ENCODE peak calls at places on chromosomes 16 and 17, in four cellular contexts. One of them, this sample, is unnamed.

GRCh38 chr17:77419095-77419494 is 278.3 kb downstream of the SEC14L1 start:
- DNase-seq in H1: no peak
- DNase-seq in GM12878: no peak
- DNase-seq in K562: no peak
- DNase-seq in this sample: no peak

GRCh38 chr16:12729448-12729847 is 74.2 kb downstream of the CPPED1 start:
- DNase-seq in H1: no peak
- DNase-seq in GM12878: no peak
- DNase-seq in K562: no peak
- DNase-seq in this sample: no peak

GRCh38 chr16:58002411-58002790 is 1.2 kb downstream of the USB1 start:
- DNase-seq in H1: no peak
- DNase-seq in GM12878: no peak
- DNase-seq in K562: no peak
- DNase-seq in this sample: no peak

GRCh38 chr17:16258916-16259315 is 41.9 kb downstream of the PIGL start:
- DNase-seq in H1: no peak
- DNase-seq in GM12878: no peak
- DNase-seq in K562: no peak
- DNase-seq in this sample: no peak

GRCh38 chr17:43568506-43569082 is 22.5 kb upstream of the ETV4 start:
- DNase-seq in H1: no peak
- DNase-seq in GM12878: no peak
- DNase-seq in K562: no peak
- DNase-seq in this sample: no peak

GRCh38 chr16:56423584-56424403 is 1.6 kb downstream of the AMFR start:
- DNase-seq in H1: no peak
- DNase-seq in GM12878: peak; percentile 21
- DNase-seq in K562: peak; percentile 23
- DNase-seq in this sample: peak; percentile 39

GRCh38 chr17:4536259-4536741 is 18.9 kb downstream of the MYBBP1A start:
- DNase-seq in H1: peak; percentile 75
- DNase-seq in GM12878: no peak
- DNase-seq in K562: peak; percentile 68
- DNase-seq in this sample: no peak

GRCh38 chr16:78094166-78094565 is 5.3 kb upstream of the WWOX start:
- DNase-seq in H1: no peak
- DNase-seq in GM12878: no peak
- DNase-seq in K562: no peak
- DNase-seq in this sample: no peak

GRCh38 chr17:33871720-33872535 is 383.2 kb upstream of the CCL2 start:
- DNase-seq in H1: no peak
- DNase-seq in GM12878: no peak
- DNase-seq in K562: peak; percentile 90
- DNase-seq in this sample: no peak

GRCh38 chr17:69761767-69762321 is 313.2 kb upstream of the KCNJ16 start:
- DNase-seq in H1: no peak
- DNase-seq in GM12878: no peak
- DNase-seq in K562: no peak
- DNase-seq in this sample: peak; percentile 9

GRCh38 chr17:31095239-31096105 is 695 bp downstream of the NF1 start:
- DNase-seq in H1: peak; percentile 88
- DNase-seq in GM12878: no peak
- DNase-seq in K562: peak; percentile 34
- DNase-seq in this sample: peak; percentile 7

GRCh38 chr17:3794890-3795757 is 5.9 kb downstream of the ITGAE start:
- DNase-seq in H1: no peak
- DNase-seq in GM12878: no peak
- DNase-seq in K562: no peak
- DNase-seq in this sample: peak; percentile 78

GRCh38 chr17:56540791-56541190 is 52.7 kb upstream of the NOG start:
- DNase-seq in H1: no peak
- DNase-seq in GM12878: no peak
- DNase-seq in K562: no peak
- DNase-seq in this sample: no peak

GRCh38 chr17:57391076-57391825 is 134.9 kb downstream of the MSI2 start:
- DNase-seq in H1: no peak
- DNase-seq in GM12878: no peak
- DNase-seq in K562: no peak
- DNase-seq in this sample: no peak

GRCh38 chr17:78144146-78144719 is 2.0 kb upstream of the C17orf99 start:
- DNase-seq in H1: no peak
- DNase-seq in GM12878: no peak
- DNase-seq in K562: peak; percentile 59
- DNase-seq in this sample: no peak

GRCh38 chr17:1179635-1180433 is at the start of gene ABR:
- DNase-seq in H1: peak; percentile 82
- DNase-seq in GM12878: no peak
- DNase-seq in K562: peak; percentile 75
- DNase-seq in this sample: no peak

GRCh38 chr17:68428498-68429172 is 28.7 kb downstream of the WIPI1 start:
- DNase-seq in H1: no peak
- DNase-seq in GM12878: no peak
- DNase-seq in K562: no peak
- DNase-seq in this sample: no peak

GRCh38 chr17:10614536-10615155 is 42.5 kb downstream of the MYH3 start:
- DNase-seq in H1: peak; percentile 81
- DNase-seq in GM12878: no peak
- DNase-seq in K562: peak; percentile 41
- DNase-seq in this sample: peak; percentile 45

GRCh38 chr17:9788582-9788981 is 2.8 kb downstream of the DHRS7C start:
- DNase-seq in H1: no peak
- DNase-seq in GM12878: no peak
- DNase-seq in K562: no peak
- DNase-seq in this sample: no peak

GRCh38 chr17:51601622-51602261 is 341.4 kb downstream of the UTP18 start:
- DNase-seq in H1: no peak
- DNase-seq in GM12878: no peak
- DNase-seq in K562: no peak
- DNase-seq in this sample: no peak

GRCh38 chr17:1783834-1784611 is 22.2 kb downstream of the SERPINF1 start:
- DNase-seq in H1: no peak
- DNase-seq in GM12878: no peak
- DNase-seq in K562: peak; percentile 56
- DNase-seq in this sample: peak; percentile 67

GRCh38 chr16:14280541-14280940 is 209.4 kb downstream of the MRTFB start:
- DNase-seq in H1: no peak
- DNase-seq in GM12878: no peak
- DNase-seq in K562: no peak
- DNase-seq in this sample: no peak

GRCh38 chr16:85220125-85220839 is 108.0 kb upstream of the CIBAR2 start:
- DNase-seq in H1: no peak
- DNase-seq in GM12878: no peak
- DNase-seq in K562: no peak
- DNase-seq in this sample: peak; percentile 22

GRCh38 chr17:7184091-7184488 is 4.9 kb upstream of the ASGR1 start:
- DNase-seq in H1: no peak
- DNase-seq in GM12878: no peak
- DNase-seq in K562: no peak
- DNase-seq in this sample: peak; percentile 84

GRCh38 chr16:89602273-89602951 is 11.0 kb upstream of the DPEP1 start:
- DNase-seq in H1: peak; percentile 74
- DNase-seq in GM12878: no peak
- DNase-seq in K562: peak; percentile 47
- DNase-seq in this sample: no peak

GRCh38 chr16:22670551-22670970 is 143.4 kb upstream of the HS3ST2 start:
- DNase-seq in H1: peak; percentile 86
- DNase-seq in GM12878: no peak
- DNase-seq in K562: peak; percentile 97
- DNase-seq in this sample: peak; percentile 50

GRCh38 chr17:27535178-27535928 is 79.1 kb downstream of the KSR1 start:
- DNase-seq in H1: no peak
- DNase-seq in GM12878: no peak
- DNase-seq in K562: no peak
- DNase-seq in this sample: no peak

GRCh38 chr17:7095642-7096041 is 15.6 kb upstream of the CLEC10A start:
- DNase-seq in H1: no peak
- DNase-seq in GM12878: peak; percentile 54
- DNase-seq in K562: no peak
- DNase-seq in this sample: no peak

GRCh38 chr16:68350951-68351350 is 40.1 kb downstream of the PRMT7 start:
- DNase-seq in H1: no peak
- DNase-seq in GM12878: no peak
- DNase-seq in K562: no peak
- DNase-seq in this sample: no peak

GRCh38 chr17:69269174-69269998 is 40.8 kb upstream of the ABCA10 start:
- DNase-seq in H1: no peak
- DNase-seq in GM12878: no peak
- DNase-seq in K562: no peak
- DNase-seq in this sample: peak; percentile 34

GRCh38 chr16:19822534-19822933 is 62.1 kb downstream of the GPRC5B start:
- DNase-seq in H1: no peak
- DNase-seq in GM12878: no peak
- DNase-seq in K562: no peak
- DNase-seq in this sample: no peak

DNA sequence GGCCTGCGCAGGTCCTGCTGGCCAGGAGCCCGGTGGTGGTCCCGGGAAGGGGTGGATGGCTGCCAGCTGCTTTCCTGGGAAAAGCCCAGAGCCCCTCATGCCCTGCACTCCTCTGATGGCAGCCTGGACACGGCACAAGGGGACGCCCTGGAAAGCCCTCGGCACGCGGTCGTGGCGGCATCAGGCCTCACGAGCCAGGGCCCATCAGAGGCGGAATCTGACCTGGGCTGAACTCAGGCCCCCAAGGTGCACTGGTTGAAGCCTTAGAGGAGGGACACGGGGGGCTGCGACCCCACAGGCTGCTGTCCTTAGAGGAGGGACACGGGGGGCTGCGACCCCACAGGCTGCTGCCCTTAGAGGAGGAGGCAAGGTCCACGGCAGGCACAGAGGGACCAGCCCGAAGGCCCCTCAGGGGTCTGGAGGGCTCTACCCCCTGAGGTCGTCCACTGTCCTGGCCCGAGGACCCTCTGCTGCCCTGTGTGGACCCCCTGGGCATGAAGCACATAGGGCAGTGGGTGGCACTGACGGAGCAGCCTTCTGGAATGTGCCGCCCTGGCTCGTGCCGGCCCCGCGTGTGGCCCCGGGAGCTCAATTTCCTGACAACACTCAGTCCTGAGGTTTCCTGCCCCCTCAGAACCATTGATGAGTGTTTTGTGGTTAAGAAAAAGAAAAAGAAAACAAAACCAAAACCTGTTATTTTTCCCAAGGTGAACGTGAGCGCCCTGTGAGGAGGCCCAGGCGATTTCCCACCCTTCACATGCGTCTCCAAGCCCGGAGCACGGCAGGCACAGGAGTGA is 22.2 kb downstream of the SOX8 start:
- DNase-seq in H1: no peak
- DNase-seq in GM12878: no peak
- DNase-seq in K562: no peak
- DNase-seq in this sample: no peak
- TF ChIP-seq BRCA1 in H1: no peak
- TF ChIP-seq BRCA1 in GM12878: no peak
- TF ChIP-seq BRCA1 in K562: no peak
- TF ChIP-seq BRCA1 in this sample: no peak

DNA sequence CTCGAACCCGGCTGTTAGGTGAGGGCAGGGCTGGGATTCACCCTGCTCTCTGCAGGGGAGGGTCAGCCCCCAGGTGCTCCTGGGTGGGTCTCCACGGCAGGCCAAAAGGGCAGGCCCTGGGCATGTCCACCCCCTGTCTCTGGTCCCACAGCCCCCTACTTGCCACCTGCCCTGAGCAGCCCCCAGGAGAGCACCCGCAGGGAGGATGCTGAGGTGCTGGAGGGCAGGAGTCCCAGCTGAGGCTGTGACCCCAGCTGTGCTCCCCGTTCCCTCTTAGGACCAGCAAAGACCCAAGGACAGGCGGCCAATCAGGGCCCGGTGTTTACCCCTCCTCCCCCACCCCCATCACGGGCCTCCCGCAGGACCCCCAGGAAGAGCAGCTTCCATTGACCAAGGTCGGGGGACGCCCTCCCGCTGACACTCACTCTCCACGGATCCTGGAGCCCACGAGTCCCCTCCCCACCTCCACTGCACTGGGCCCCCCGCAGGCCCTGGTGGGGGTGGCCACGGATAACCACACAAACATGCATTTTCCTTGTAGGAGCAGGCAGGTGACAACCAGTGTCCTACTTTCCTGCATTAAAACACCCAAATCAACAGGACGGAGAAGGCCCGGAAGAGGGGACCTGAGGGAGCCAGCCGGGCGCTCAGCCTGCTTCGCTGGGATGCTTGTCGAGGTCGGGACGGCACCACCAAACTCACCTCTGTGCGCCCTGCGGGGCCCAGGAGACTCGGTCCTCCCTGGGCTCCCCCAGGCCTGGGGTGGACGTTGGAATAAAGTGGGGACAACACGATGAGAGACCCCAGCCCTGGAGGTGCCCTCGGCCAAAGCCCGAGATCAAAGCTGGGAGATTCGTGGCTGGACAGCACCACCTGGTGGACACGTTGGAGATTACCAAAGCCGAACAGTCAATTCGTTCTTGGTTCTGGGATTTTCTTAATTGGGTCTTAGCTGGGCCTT is 22.5 kb upstream of the ENPP7 start:
- DNase-seq in H1: peak; percentile 92
- DNase-seq in GM12878: no peak
- DNase-seq in K562: peak; percentile 68
- DNase-seq in this sample: peak; percentile 43
- TF ChIP-seq SP1 in H1: no peak
- TF ChIP-seq SP1 in GM12878: no peak
- TF ChIP-seq SP1 in K562: no peak
- TF ChIP-seq SP1 in this sample: no peak

DNA sequence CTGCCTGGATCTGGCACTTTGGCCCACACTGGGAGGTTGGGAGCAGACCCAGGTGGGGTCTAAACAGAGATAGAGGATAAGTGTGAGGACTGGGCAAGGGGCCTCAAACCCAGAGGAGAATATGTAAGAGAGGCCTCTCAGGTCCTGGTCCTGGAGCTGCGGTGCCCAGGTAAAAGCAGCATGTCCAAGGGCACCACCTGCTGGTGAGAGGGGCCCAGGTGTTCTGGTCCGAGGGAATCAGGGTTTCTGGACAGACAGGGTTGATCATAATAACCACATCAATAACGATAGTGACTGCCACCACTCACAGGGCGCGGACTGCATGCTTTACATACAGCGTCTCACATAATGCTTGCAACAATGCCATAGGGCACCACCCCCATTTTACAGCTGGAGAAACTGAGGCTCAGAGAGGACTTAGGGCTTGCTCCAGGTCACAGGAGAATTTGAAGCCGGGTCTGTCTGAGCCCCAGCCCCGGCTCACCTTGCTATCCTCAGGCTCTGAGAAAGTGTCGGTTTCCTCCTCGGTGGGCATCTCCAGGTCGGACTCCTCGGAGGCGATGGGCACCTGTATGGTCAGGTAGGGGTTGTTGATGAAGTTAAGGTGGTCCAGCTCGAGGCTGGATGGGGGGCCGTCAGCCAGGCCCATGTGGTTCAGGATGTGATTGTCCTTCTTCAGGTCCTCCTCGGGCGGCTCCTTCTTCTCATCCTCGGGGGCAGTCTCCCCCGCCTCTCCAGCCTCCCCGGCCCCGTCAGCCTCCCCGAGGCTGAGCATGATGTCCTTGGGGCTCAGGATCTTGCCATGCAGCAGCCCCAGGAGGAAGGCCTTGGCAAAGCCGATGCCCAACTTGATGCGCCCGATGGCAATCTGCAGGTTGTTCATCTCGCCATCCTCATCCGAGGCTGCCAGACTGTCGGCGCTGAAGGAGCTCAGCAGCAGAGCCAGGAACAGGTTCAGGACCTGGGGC is 19.1 kb upstream of the CD79B start:
- DNase-seq in H1: peak; percentile 88
- DNase-seq in GM12878: no peak
- DNase-seq in K562: peak; percentile 42
- DNase-seq in this sample: peak; percentile 62
- TF ChIP-seq SRF in H1: no peak
- TF ChIP-seq SRF in GM12878: no peak
- TF ChIP-seq SRF in K562: no peak
- TF ChIP-seq SRF in this sample: no peak

GRCh38 chr17:75872434-75873351 is 5.7 kb downstream of the TRIM47 start:
- DNase-seq in H1: no peak
- DNase-seq in GM12878: no peak
- DNase-seq in K562: peak; percentile 50
- DNase-seq in this sample: peak; percentile 99
- TF ChIP-seq BRCA1 in H1: no peak
- TF ChIP-seq BRCA1 in GM12878: no peak
- TF ChIP-seq BRCA1 in K562: no peak
- TF ChIP-seq BRCA1 in this sample: peak; percentile 59